ENCODE peak calls at places on chromosomes 11 and 22, in six cellular contexts. T, U, X, C, D and H are unnamed samples.

GRCh38 chr22:44102856-44103255 is 77.9 kb upstream of the PARVG start:
- DNase-seq in X (no peak), C (no peak), U (no peak), T (peak), D (no peak), H (no peak)

GRCh38 chr11:69711824-69712801 is 8.3 kb upstream of the FGF19 start:
- DNase-seq in T (no peak), C (peak), U (peak), X (no peak), D (no peak), H (peak)

GRCh38 chr11:2089536-2090165 is 49.5 kb downstream of the IGF2 start:
- DNase-seq in X (peak), U (peak), T (peak), C (no peak), D (peak), H (no peak)

GRCh38 chr11:114618139-114618538 is 22.6 kb upstream of the NXPE4 start:
- DNase-seq in C (no peak), T (no peak), D (no peak), U (no peak), X (no peak), H (no peak)

GRCh38 chr11:69039501-69039900 is 9.2 kb upstream of the TPCN2 start:
- DNase-seq in D (no peak), X (no peak), T (no peak), C (no peak), U (no peak), H (no peak)

GRCh38 chr11:82843057-82843795 is 57.0 kb downstream of the PRCP start:
- DNase-seq in C (no peak), X (no peak), U (no peak), D (no peak), T (no peak), H (no peak)

GRCh38 chr11:1953489-1954284 is 6.6 kb downstream of the MRPL23 start:
- DNase-seq in T (peak), U (no peak), D (no peak), C (no peak), X (peak), H (no peak)

GRCh38 chr22:17945851-17946690 is 78.3 kb downstream of the MICAL3 start:
- DNase-seq in U (no peak), T (no peak), X (no peak), D (no peak), C (no peak), H (no peak)

GRCh38 chr11:72681226-72682153 is 7.3 kb upstream of the PDE2A start:
- DNase-seq in U (no peak), T (no peak), C (no peak), X (peak), D (no peak), H (no peak)

GRCh38 chr11:93020248-93021088 is 51.0 kb downstream of the MTNR1B start:
- DNase-seq in X (peak), T (no peak), C (no peak), D (peak), U (peak), H (no peak)

GRCh38 chr22:46848227-46848626 is 85.8 kb downstream of the TBC1D22A start:
- DNase-seq in U (no peak), T (no peak), X (peak), D (no peak), C (no peak), H (no peak)

GRCh38 chr22:43293661-43294392 is 49.3 kb downstream of the SCUBE1 start:
- DNase-seq in C (no peak), U (no peak), T (peak), D (no peak), X (peak), H (no peak)

GRCh38 chr22:30444632-30445437 is 19.3 kb downstream of the MTFP1 start:
- DNase-seq in X (peak), T (no peak), C (peak), D (no peak), U (peak), H (no peak)

GRCh38 chr11:30196400-30197206 is 34.2 kb upstream of the FSHB start:
- DNase-seq in X (peak), C (peak), U (peak), T (no peak), D (peak), H (peak)

GRCh38 chr11:20599424-20600346 is at the start of gene SLC6A5:
- DNase-seq in U (peak), D (peak), X (peak), C (no peak), T (no peak), H (peak)

GRCh38 chr22:20316844-20317401 is 2.9 kb downstream of the DGCR6L start:
- DNase-seq in T (no peak), X (peak), D (no peak), C (no peak), U (no peak), H (no peak)

GRCh38 chr11:117625237-117625636 is 171.8 kb downstream of the DSCAML1 start:
- DNase-seq in X (no peak), T (no peak), D (no peak), U (no peak), C (no peak), H (no peak)

GRCh38 chr11:74154621-74155281 is 16.1 kb downstream of the C2CD3 start:
- DNase-seq in D (no peak), C (no peak), U (no peak), T (no peak), X (peak), H (no peak)

GRCh38 chr22:50672041-50672440 is 582 bp upstream of the SHANK3 start:
- DNase-seq in T (no peak), D (no peak), U (no peak), X (no peak), C (no peak), H (no peak)

GRCh38 chr22:40694409-40694808 is 15.1 kb downstream of the MCHR1 start:
- DNase-seq in T (no peak), U (peak), D (no peak), C (no peak), X (no peak), H (no peak)

GRCh38 chr22:36628561-36629060 is 74.9 kb downstream of the CACNG2 start:
- DNase-seq in D (no peak), C (no peak), U (no peak), T (no peak), X (no peak), H (no peak)

GRCh38 chr11:74325649-74326645 is 14.5 kb upstream of the P4HA3 start:
- DNase-seq in D (peak), T (peak), C (no peak), X (peak), U (peak), H (no peak)

GRCh38 chr22:37933711-37934376 is 19.6 kb downstream of the C22orf23 start:
- DNase-seq in U (peak), C (peak), X (peak), T (peak), D (peak), H (peak)

GRCh38 chr11:117918366-117919255 is 10.6 kb downstream of the TMPRSS13 start:
- DNase-seq in C (no peak), D (no peak), U (no peak), X (no peak), T (no peak), H (no peak)

GRCh38 chr11:46391186-46391577 is 394 bp downstream of the CHRM4 start:
- DNase-seq in U (no peak), C (no peak), T (no peak), X (no peak), D (no peak), H (no peak)

GRCh38 chr11:62432695-62433094 is 13.9 kb downstream of the SCGB1A1 start:
- DNase-seq in D (no peak), C (no peak), T (no peak), U (no peak), X (no peak), H (no peak)

GRCh38 chr11:1333860-1334259 is 24.4 kb upstream of the TOLLIP start:
- DNase-seq in T (no peak), U (no peak), X (no peak), D (no peak), C (no peak), H (no peak)